ENCODE peak calls at places on chromosomes 13 and 19, in seven cellular contexts. U is GM12878; N is upper lobe of left lung; K is endothelial cell of umbilical vein; X is prostate gland; H is ovary; B is CD8-positive, alpha-beta T cell. P is an unnamed sample.

GRCh38 chr19:13002389-13002898 is 7.2 kb downstream of the NFIX start:
- DNase-seq in N (peak; percentile 87), U (no peak), K (no peak), H (no peak), X (peak; percentile 79), B (no peak), P (no peak)

GRCh38 chr19:41808663-41809566 is 12.5 kb downstream of the CEACAM3 start:
- DNase-seq in N (peak; percentile 76), H (no peak), X (no peak), B (no peak), K (no peak), U (no peak), P (no peak)

GRCh38 chr19:52922841-52923781 is at the start of gene ZNF888:
- DNase-seq in B (peak; percentile 82), U (peak; percentile 57), N (peak; percentile 98), H (peak; percentile 90), X (peak; percentile 92), K (peak; percentile 86), P (peak; percentile 77)

GRCh38 chr13:90427322-90428272 is 919.9 kb upstream of the MIR17HG start:
- DNase-seq in X (no peak), U (no peak), H (no peak), B (no peak), K (no peak), N (peak; percentile 36), P (no peak)

GRCh38 chr19:34504809-34505291 is 23.3 kb downstream of the WTIP start:
- DNase-seq in U (no peak), N (no peak), K (no peak), B (no peak), H (no peak), X (no peak), P (no peak)

GRCh38 chr13:48493851-48494250 is 39.0 kb downstream of the RCBTB2 start:
- DNase-seq in H (no peak), X (peak; percentile 69), N (no peak), K (peak; percentile 47), B (no peak), U (no peak), P (no peak)

GRCh38 chr13:63636231-63636993 is 2220.8 kb upstream of the PCDH20 start:
- DNase-seq in K (peak; percentile 45), H (no peak), N (no peak), U (peak; percentile 8), X (no peak), B (no peak), P (no peak)

GRCh38 chr13:90769387-90769786 is 578.1 kb upstream of the MIR17HG start:
- DNase-seq in H (no peak), B (no peak), K (no peak), X (no peak), U (no peak), N (no peak), P (no peak)

GRCh38 chr19:13902993-13903555 is 2.8 kb downstream of the BRME1 start:
- DNase-seq in H (no peak), U (no peak), K (peak; percentile 21), X (no peak), N (no peak), B (peak; percentile 31), P (peak; percentile 31)

GRCh38 chr13:112325941-112326645 is 50.1 kb upstream of the SPACA7 start:
- DNase-seq in H (no peak), U (no peak), K (no peak), B (no peak), X (no peak), N (peak; percentile 71), P (no peak)

GRCh38 chr13:112583592-112584277 is 4.2 kb downstream of the TUBGCP3 start:
- DNase-seq in U (no peak), K (no peak), H (no peak), B (no peak), N (no peak), X (no peak), P (no peak)

GRCh38 chr19:51607920-51608562 is 22.2 kb downstream of the SIGLEC5 start:
- DNase-seq in H (peak; percentile 59), U (no peak), X (peak; percentile 30), B (peak; percentile 46), K (peak; percentile 60), N (peak; percentile 83), P (peak; percentile 25)

GRCh38 chr13:23411706-23412105 is 21.8 kb downstream of the SACS start:
- DNase-seq in H (no peak), K (no peak), U (no peak), N (no peak), X (no peak), B (no peak), P (no peak)

GRCh38 chr13:106799731-106800335 is 231.9 kb upstream of the ARGLU1 start:
- DNase-seq in X (no peak), H (no peak), N (no peak), B (no peak), K (no peak), U (no peak), P (no peak)

GRCh38 chr13:99123101-99124045 is 77.3 kb upstream of the UBAC2 start:
- DNase-seq in U (no peak), H (no peak), X (no peak), N (no peak), K (no peak), B (no peak), P (no peak)

GRCh38 chr13:87524775-87525174 is 146.4 kb upstream of the SLITRK5 start:
- DNase-seq in B (no peak), N (no peak), H (no peak), U (no peak), X (no peak), K (no peak), P (no peak)

GRCh38 chr13:111215081-111216047 is 100.3 kb downstream of the ARHGEF7 start:
- DNase-seq in U (no peak), B (no peak), H (no peak), N (no peak), K (no peak), X (no peak), P (no peak)

GRCh38 chr13:51674276-51674675 is 90.0 kb downstream of the WDFY2 start:
- DNase-seq in U (no peak), X (peak; percentile 90), K (no peak), B (no peak), H (no peak), N (no peak), P (no peak)

GRCh38 chr13:51675877-51676276 is 91.6 kb downstream of the WDFY2 start:
- DNase-seq in B (no peak), X (no peak), H (no peak), K (no peak), N (no peak), U (no peak), P (no peak)

GRCh38 chr13:51675385-51675784 is 91.1 kb downstream of the WDFY2 start:
- DNase-seq in X (no peak), U (no peak), N (no peak), H (no peak), B (no peak), K (no peak), P (no peak)

GRCh38 chr13:51679616-51680015 is 95.4 kb downstream of the WDFY2 start:
- DNase-seq in K (no peak), X (no peak), U (no peak), N (no peak), B (no peak), H (no peak), P (no peak)

DNA sequence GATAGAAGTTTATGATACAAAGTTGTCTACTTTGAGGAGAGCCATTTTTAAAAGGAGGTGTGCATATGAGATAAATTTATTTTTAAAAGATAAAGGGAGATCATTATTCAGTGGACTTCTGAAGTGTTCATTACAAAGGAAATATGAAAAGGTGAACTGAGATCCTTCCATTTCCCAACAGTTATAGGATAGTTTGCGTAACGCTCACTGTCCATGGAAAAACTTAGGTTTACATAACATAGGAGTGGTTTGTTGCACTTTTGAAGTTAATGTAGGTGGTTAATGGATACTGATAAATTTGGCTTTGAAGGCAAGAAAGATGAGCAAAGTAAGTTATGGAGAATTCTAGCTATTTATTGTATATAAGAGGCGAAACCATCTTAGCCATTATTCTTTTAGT is 92.5 kb downstream of the WDFY2 start:
- DNase-seq in B (no peak), H (no peak), K (no peak), X (no peak), U (no peak), N (no peak), P (no peak)
- H3K4me1 ChIP-seq in B (peaks cover 3% of the 10 kb centered on the region), H (no peaks in the 10 kb centered on the region), K (peaks cover 9% of the 10 kb centered on the region), X (no peaks in the 10 kb centered on the region), U (no peaks in the 10 kb centered on the region), N (peaks cover 12% of the 10 kb centered on the region), P (no peaks in the 10 kb centered on the region)

DNA sequence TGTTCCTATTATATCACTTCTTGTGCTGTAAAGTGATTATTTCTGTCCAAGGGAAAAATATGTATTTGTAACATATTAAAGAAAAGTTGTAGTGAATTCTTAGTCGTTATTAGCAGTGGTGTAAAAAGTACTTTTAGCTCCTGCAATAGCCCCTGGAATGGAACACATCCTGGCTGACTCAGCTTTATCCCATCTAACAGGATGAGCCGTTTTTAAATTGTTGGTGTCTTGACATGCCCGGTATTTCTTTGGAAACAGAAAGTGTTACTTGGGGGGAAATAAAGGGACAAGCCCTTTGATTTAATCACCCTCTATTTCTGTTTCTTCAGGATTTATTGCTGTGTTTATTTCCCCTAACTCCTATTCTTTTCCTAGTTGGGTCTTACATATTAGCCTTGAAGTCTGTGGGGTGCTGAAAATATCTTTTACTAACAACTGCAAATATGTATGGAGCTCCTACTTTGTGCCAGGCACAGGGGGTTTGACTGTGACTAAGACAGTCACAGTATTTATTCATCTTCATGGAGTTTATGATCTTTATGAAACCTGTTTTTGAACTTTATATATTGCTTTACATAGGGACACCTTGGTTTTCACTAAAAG is 17.9 kb downstream of the COG3 start:
- DNase-seq in U (no peak), K (peak; percentile 78), X (no peak), H (no peak), B (no peak), N (no peak), P (no peak)
- H3K27ac ChIP-seq in U (no peak overlapping the region), K (peak overlapping the region; percentile 28), X (no peak overlapping the region), H (no peak overlapping the region), B (no peak overlapping the region), N (no peak overlapping the region), P (no peak overlapping the region)

DNA sequence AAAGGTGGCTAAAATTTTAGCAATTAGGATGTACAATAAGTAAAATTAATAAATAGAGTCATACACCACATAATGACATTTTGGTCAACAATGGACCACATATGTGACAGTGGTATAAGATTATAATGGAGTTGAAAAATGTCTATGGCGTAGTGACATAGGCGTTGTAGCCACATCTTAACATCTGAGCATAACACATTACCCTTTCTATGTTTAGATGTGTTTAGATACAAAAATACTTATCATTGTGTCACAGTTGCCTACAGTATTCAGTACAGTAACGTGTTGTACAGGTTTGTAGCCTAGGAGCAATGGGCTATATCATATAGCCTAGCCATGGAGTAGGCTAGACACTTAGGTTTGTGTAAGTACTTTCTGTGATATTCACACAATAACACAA is 111.2 kb downstream of the LRCH1 start:
- DNase-seq in B (no peak), N (no peak), H (no peak), U (no peak), K (no peak), X (no peak), P (no peak)
- H3K4me1 ChIP-seq in B (peaks cover 25% of the 10 kb centered on the region), N (peaks cover 43% of the 10 kb centered on the region), H (peaks cover 9% of the 10 kb centered on the region), U (peaks cover 50% of the 10 kb centered on the region), K (peaks cover 47% of the 10 kb centered on the region), X (peaks cover 4% of the 10 kb centered on the region), P (peaks cover 47% of the 10 kb centered on the region)

DNA sequence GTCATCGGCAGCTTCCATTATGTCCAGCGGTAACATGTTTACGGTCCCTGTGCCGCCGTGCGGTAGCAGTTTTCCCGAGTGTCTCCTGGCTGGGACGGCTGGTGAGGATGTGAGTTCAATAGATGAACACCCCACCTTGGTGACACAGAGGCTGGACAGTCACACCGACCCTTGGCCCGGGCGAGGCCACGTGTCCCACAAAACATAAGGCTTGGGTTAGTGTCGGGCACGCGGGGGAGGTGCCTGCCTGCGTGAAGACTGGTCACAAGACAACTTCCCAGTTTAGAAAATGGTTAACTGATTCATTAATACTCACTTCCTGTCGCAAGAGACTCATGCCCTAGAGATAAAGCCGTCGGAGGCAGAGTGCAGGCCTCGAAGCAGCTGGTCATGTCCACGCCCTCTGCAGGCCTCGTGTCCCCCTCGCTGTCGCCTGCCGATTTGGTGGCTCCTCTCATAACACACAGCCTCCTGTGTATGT is 17.2 kb downstream of the RASA3 start:
- DNase-seq in U (no peak), H (peak; percentile 17), X (no peak), K (peak; percentile 83), N (peak; percentile 83), B (peak; percentile 22), P (no peak)
- H3K27ac ChIP-seq in U (no peak overlapping the region), H (no peak overlapping the region), X (no peak overlapping the region), K (peak overlapping the region; percentile 91), N (peak overlapping the region; percentile 76), B (no peak overlapping the region), P (peak overlapping the region; percentile 44)

P was measured in CD4-positive, alpha-beta memory T cell.